ENCODE peak calls at places on chromosomes 7 and 10, in eight cellular contexts. S is HFF-Myc, H is fibroblast of pulmonary artery, R is body of pancreas, Z is aorta, W is cardiac fibroblast, P is astrocyte of the cerebellum, I is iPS DF 6.9. J is an unnamed sample.

GRCh38 chr7:39252916-39253315 is 275.2 kb downstream of the POU6F2 start:
- DNase-seq in R (no peak), P (peak; percentile 37), W (no peak), S (no peak), I (no peak), Z (no peak), H (peak; percentile 2), J (no peak)

GRCh38 chr7:35699906-35700305 is 5.0 kb upstream of the HERPUD2 start:
- DNase-seq in W (no peak), H (no peak), P (no peak), Z (no peak), I (no peak), R (no peak), S (no peak), J (no peak)

GRCh38 chr10:23186697-23187096 is 5.4 kb upstream of the PTF1A start:
- DNase-seq in P (no peak), W (no peak), R (no peak), H (no peak), I (no peak), Z (no peak), S (no peak), J (no peak)

GRCh38 chr10:103784089-103784488 is 71.3 kb downstream of the SH3PXD2A start:
- DNase-seq in P (no peak), I (no peak), Z (no peak), R (no peak), H (no peak), S (no peak), W (no peak), J (no peak)

GRCh38 chr10:100858742-100859141 is 54.0 kb upstream of the SLF2 start:
- DNase-seq in Z (no peak), P (no peak), I (no peak), W (no peak), S (no peak), R (no peak), H (no peak), J (no peak)

GRCh38 chr7:90227259-90227658 is 15.7 kb downstream of the STEAP2 start:
- DNase-seq in H (no peak), I (no peak), P (no peak), R (no peak), S (no peak), W (no peak), Z (no peak), J (no peak)

GRCh38 chr10:34854147-34854601 is 39.1 kb upstream of the PARD3 start:
- DNase-seq in P (peak; percentile 49), H (peak; percentile 80), I (no peak), S (peak; percentile 31), R (no peak), W (peak; percentile 78), Z (no peak), J (peak; percentile 36)

GRCh38 chr10:73590881-73591577 is at the start of gene USP54:
- DNase-seq in W (peak; percentile 72), R (no peak), Z (no peak), H (peak; percentile 79), P (peak; percentile 55), S (no peak), I (no peak), J (no peak)

GRCh38 chr10:11602919-11603523 is 8.4 kb downstream of the USP6NL start:
- DNase-seq in Z (no peak), S (no peak), H (no peak), I (no peak), W (no peak), P (no peak), R (no peak), J (no peak)

GRCh38 chr7:22992874-22993840 is 20.8 kb downstream of the HYCC1 start:
- DNase-seq in W (no peak), I (no peak), H (no peak), Z (no peak), P (no peak), S (no peak), R (no peak), J (no peak)

GRCh38 chr10:75234683-75235374 is 928 bp downstream of the COMTD1 start:
- DNase-seq in Z (peak; percentile 56), R (no peak), W (no peak), I (no peak), H (no peak), P (no peak), S (no peak), J (no peak)

GRCh38 chr7:45155357-45155900 is 2.2 kb upstream of the RAMP3 start:
- DNase-seq in P (no peak), I (no peak), H (no peak), S (no peak), R (no peak), Z (peak; percentile 34), W (no peak), J (no peak)

GRCh38 chr10:47378606-47379444 is 5.3 kb downstream of the ZNF488 start:
- DNase-seq in Z (no peak), S (no peak), R (no peak), P (no peak), W (no peak), I (no peak), H (no peak), J (no peak)

DNA sequence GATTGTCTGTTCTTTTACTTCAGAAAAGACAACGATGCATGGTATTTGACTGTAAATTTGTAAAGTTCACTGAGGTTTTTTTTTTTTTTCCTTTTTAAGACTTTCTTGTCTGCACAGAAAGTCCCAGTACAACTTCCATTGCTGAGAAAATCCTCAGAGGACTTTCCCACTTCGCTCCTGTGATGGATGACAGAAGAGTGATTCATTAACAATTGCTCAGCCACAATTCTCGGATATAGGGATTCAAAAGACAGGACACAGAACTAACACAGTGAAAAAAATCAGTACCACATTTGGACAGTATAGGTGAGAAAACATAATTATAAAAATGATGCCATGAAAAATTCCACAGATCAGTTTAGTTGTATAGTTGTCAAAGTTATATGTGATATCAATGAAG is 48.0 kb downstream of the SEC23IP start:
- DNase-seq in P (no peak), Z (no peak), S (no peak), W (no peak), R (no peak), H (peak; percentile 47), I (no peak), J (peak; percentile 13)
- H3K4me3 ChIP-seq in P (no peak overlapping the region), Z (no peak overlapping the region), S (no peak overlapping the region), W (no peak overlapping the region), R (no peak overlapping the region), H (no peak overlapping the region), I (no peak overlapping the region), J (no peak overlapping the region)

GRCh38 chr10:58754419-58755180 is 241.9 kb downstream of the BICC1 start:
- DNase-seq in Z (no peak), H (no peak), S (no peak), R (no peak), P (no peak), I (no peak), W (no peak), J (no peak)

GRCh38 chr10:58757352-58758071 is 244.8 kb downstream of the BICC1 start:
- DNase-seq in Z (no peak), S (no peak), H (no peak), R (no peak), P (no peak), I (no peak), W (no peak), J (no peak)

GRCh38 chr10:58753425-58753824 is 240.8 kb downstream of the BICC1 start:
- DNase-seq in I (no peak), Z (no peak), S (no peak), H (no peak), R (no peak), W (no peak), P (no peak), J (no peak)

GRCh38 chr10:58756126-58756525 is 243.5 kb downstream of the BICC1 start:
- DNase-seq in W (peak; percentile 68), I (no peak), Z (no peak), H (peak; percentile 65), S (no peak), R (no peak), P (peak; percentile 49), J (no peak)

GRCh38 chr10:58755688-58756087 is 243.0 kb downstream of the BICC1 start:
- DNase-seq in R (no peak), S (no peak), W (peak; percentile 60), P (peak; percentile 36), Z (no peak), I (no peak), H (peak; percentile 63), J (no peak)
- H3K4me3 ChIP-seq in R (no peak overlapping the region), S (peak overlapping the region; percentile 30), W (no peak overlapping the region), P (no peak overlapping the region), Z (no peak overlapping the region), I (no peak overlapping the region), H (peak overlapping the region; percentile 34), J (peak overlapping the region; percentile 28)

DNA sequence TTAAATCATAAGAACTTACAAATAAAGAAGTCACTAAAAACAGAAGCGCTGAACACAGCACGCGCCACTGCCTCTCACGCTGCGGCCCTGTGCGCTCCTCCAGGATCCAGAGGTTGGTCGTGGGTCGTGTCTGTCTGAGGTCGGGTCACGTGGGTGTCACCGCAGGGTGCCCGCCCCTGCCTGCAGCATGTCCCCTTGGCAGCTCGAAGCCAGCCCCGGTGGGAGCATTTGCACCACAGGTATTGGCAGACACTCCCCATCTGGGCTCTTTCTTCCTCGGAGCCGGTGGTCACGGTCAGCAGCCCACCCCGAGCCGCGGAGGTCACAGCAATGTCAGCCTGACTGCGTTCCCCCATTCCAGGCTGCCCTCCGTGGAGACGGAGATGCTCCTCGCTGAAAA is 88.6 kb downstream of the PDGFA start:
- DNase-seq in P (no peak), S (no peak), R (no peak), W (no peak), I (no peak), Z (no peak), H (no peak), J (no peak)
- H3K4me3 ChIP-seq in P (no peak overlapping the region), S (no peak overlapping the region), R (no peak overlapping the region), W (no peak overlapping the region), I (no peak overlapping the region), Z (no peak overlapping the region), H (no peak overlapping the region), J (no peak overlapping the region)

GRCh38 chr7:155810607-155811559 is 1.4 kb downstream of the SHH start:
- DNase-seq in S (no peak), Z (no peak), H (no peak), P (no peak), I (no peak), R (no peak), W (no peak), J (no peak)
- H3K4me3 ChIP-seq in S (no peak overlapping the region), Z (no peak overlapping the region), H (no peak overlapping the region), P (no peak overlapping the region), I (no peak overlapping the region), R (no peak overlapping the region), W (no peak overlapping the region), J (no peak overlapping the region)

DNA sequence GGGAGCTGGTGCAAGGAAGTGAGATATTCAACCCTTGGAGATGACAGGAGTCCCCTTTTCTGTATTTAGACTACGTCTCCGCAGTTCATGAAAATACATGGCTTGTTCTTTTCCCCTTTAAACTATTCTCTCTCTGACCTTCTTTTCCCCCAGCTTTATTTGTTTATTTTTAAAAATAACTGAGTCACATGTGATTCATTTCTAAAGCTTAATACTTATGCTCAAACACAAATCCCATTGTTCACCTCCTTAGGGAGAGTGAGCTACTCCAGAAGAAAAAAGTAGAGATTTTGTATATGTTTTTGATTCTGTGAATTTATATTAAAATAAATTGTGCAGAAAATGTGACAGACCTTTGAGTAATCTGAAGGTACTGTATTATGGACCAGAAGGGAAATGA is 35.9 kb upstream of the FZD1 start:
- DNase-seq in W (no peak), H (no peak), S (no peak), P (no peak), I (no peak), Z (no peak), R (no peak), J (no peak)
- H3K4me3 ChIP-seq in W (no peak overlapping the region), H (no peak overlapping the region), S (no peak overlapping the region), P (no peak overlapping the region), I (no peak overlapping the region), Z (no peak overlapping the region), R (no peak overlapping the region), J (no peak overlapping the region)

J was measured in skeletal muscle cell.